ENCODE peak calls at places on chromosomes 3 and 15, in nine cellular contexts. R, V, Y, O, M, C, D, S and A are unnamed samples.

GRCh38 chr15:44670087-44670945 is 6.9 kb upstream of the SPG11 start:
- DNase-seq in R (no peak), V (no peak), Y (no peak), O (no peak), M (peak), C (no peak), D (no peak), S (no peak), A (no peak)

GRCh38 chr3:164806188-164806587 is 272.1 kb downstream of the SI start:
- DNase-seq in R (no peak), V (no peak), Y (no peak), O (no peak), M (no peak), C (no peak), D (no peak), S (peak), A (no peak)

GRCh38 chr3:160224256-160224655 is 966 bp upstream of the C3orf80 start:
- DNase-seq in R (no peak), V (no peak), Y (no peak), O (no peak), M (no peak), C (no peak), D (no peak), S (no peak), A (peak)

GRCh38 chr3:127851899-127852298 is 29.6 kb upstream of the MGLL start:
- DNase-seq in R (no peak), V (no peak), Y (no peak), O (no peak), M (no peak), C (no peak), D (no peak), S (no peak), A (no peak)

GRCh38 chr3:115208066-115208750 is 61.1 kb upstream of the ZBTB20 start:
- DNase-seq in R (no peak), V (no peak), Y (no peak), O (no peak), M (no peak), C (no peak), D (no peak), S (no peak), A (no peak)

GRCh38 chr15:97931314-97931713 is 29.2 kb upstream of the ARRDC4 start:
- DNase-seq in R (no peak), V (no peak), Y (no peak), O (no peak), M (no peak), C (no peak), D (no peak), S (no peak), A (no peak)

GRCh38 chr3:185317674-185318073 is 45.3 kb upstream of the MAP3K13 start:
- DNase-seq in R (no peak), V (no peak), Y (no peak), O (no peak), M (no peak), C (no peak), D (peak), S (peak), A (no peak)

GRCh38 chr3:149010504-149010951 is 19.2 kb downstream of the GYG1 start:
- DNase-seq in R (no peak), V (no peak), Y (no peak), O (no peak), M (no peak), C (no peak), D (peak), S (no peak), A (no peak)

GRCh38 chr3:191412764-191413163 is 48.2 kb upstream of the PYDC2 start:
- DNase-seq in R (peak), V (no peak), Y (no peak), O (no peak), M (no peak), C (no peak), D (peak), S (peak), A (no peak)

GRCh38 chr3:84825817-84826216 is 133.0 kb upstream of the CADM2 start:
- DNase-seq in R (no peak), V (no peak), Y (no peak), O (no peak), M (no peak), C (no peak), D (no peak), S (no peak), A (no peak)
- TF ChIP-seq CTCF in R (no peak), V (no peak), Y (no peak), O (no peak), M (no peak), C (no peak), D (no peak), S (no peak), A (no peak)

DNA sequence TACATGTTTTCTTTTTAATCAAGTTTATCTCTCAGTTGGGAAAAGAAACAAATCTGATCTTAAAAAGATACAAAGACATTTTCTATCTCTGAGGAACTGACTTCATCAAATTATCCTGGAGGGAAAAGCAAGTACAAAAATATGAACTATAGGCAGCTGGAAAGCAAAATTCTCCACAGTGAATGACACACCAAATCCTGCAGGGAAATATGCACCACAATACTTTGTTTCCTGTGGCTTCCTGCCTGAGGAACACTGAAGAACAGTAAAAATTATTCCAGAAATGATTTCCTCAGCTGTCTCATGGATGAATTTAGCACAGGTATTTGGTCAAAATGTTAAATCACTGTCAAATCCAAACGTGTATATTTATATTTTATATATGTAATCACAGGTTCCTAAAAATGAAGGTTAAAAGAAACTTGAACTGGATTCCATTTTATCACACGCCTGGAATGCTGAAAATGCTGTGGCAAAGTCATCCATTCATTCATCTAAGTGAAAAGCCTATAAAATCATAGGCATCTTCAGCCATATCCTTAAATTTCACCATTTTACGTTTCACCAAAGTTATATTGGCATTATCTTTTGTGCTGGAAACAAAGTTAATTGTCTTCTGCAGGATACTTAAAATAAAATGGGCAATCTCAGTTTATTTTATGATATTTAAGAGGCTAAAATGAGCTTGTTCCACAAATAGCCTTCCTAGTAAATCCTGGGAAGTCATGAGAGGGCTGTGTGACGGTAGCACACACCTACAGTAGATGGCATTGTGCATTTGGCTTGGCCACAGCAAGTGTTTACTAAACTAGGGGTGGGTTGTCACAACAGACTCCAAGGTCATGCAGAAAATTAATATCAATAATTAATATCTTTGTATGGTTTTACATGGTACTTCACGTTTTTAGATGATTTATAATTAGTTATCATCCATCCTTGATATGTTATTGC is 19.4 kb upstream of the TSC22D2 start:
- DNase-seq in R (no peak), V (no peak), Y (no peak), O (no peak), M (no peak), C (no peak), D (no peak), S (no peak), A (no peak)
- TF ChIP-seq CTCF in R (no peak), V (no peak), Y (no peak), O (no peak), M (no peak), C (no peak), D (no peak), S (no peak), A (no peak)

GRCh38 chr15:62244762-62245161 is 79.7 kb upstream of the C2CD4B start:
- DNase-seq in R (no peak), V (no peak), Y (no peak), O (no peak), M (no peak), C (no peak), D (no peak), S (no peak), A (no peak)

GRCh38 chr15:62240697-62241096 is 75.6 kb upstream of the C2CD4B start:
- DNase-seq in R (no peak), V (no peak), Y (no peak), O (no peak), M (no peak), C (no peak), D (no peak), S (no peak), A (no peak)

GRCh38 chr15:62240121-62240520 is 75.0 kb upstream of the C2CD4B start:
- DNase-seq in R (no peak), V (no peak), Y (no peak), O (no peak), M (no peak), C (no peak), D (no peak), S (no peak), A (no peak)

GRCh38 chr15:62242999-62243398 is 77.9 kb upstream of the C2CD4B start:
- DNase-seq in R (no peak), V (no peak), Y (no peak), O (no peak), M (no peak), C (no peak), D (no peak), S (no peak), A (no peak)

DNA sequence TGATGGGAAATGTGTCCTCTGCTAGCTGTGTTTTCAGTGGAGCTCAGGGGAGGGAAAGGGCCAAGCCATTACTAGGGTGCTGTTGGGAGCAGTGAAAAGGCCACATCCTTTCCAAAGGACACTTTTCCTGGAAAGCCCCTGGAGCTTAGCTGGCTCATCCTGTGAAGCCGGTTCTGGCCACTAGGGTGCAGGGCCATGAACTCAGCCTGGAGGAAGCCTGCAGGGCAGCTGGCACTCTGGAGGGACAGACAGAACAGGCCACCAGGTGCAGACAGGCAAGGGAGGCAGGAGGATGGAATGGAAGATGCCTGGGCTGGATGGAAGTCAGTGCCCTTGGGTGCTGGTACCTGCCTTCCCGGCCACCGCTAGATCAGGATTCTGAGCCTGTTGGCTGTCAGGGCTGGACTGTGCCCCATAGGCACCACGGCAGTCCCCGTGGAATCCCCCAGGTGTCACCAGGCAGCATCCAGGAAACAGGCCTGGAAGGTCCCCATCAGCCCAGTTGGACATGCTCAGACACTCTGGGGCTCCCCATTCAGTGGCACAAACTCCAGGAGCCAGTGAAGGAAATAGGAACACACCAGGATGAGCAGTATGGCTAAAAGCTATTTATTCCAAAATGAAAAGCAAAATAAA is 76.2 kb upstream of the C2CD4B start:
- DNase-seq in R (peak), V (no peak), Y (no peak), O (no peak), M (peak), C (no peak), D (peak), S (no peak), A (no peak)
- TF ChIP-seq CTCF in R (peak), V (no peak), Y (peak), O (no peak), M (peak), C (no peak), D (peak), S (peak), A (no peak)

DNA sequence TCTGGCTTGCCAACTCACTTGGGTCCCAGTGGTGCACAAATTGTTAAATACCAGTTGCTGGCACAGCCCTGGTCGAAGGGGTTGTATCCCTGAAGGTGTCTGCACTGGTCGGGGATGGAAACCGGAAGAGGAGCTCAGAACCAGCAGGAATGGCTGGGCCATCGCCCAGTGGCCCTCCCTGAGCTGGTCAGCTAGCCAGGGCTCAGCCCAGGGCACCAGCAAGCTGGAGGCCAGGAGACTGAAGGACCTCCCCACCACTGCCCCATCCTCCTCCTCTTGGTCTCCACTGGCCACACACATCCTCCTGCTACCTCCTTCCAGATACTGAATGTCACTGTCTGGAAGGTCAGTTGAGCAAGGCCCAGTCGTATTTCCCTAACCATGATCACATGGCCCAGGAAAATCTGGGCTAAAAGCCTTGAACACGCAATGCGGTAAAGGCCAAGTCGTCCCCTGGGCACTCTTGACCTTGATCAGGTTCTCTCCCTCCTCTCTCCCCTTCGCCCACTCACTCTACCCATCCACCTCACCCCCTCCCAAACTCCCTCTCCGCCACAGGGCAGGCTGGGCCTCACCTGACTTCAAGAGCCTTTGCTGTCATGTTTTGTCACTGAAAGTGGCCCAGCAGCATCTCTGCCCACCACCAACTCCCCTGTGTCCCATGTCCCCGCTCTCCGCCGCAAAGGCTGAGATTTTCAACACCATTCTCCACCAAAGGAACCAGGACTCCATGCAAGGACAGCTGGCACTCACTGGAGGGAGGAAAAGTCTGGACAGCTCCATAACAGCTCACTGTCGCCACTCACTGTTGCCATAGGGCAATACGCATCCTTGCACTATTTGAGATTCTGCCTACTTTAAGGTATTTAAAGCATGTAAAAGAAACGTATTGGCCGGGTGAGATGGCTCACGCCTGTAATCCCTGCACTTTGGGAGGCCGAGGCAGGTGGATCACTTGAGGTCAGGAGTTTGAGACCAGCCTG is 12.1 kb downstream of the ZDHHC19 start:
- DNase-seq in R (no peak), V (no peak), Y (no peak), O (no peak), M (peak), C (no peak), D (no peak), S (no peak), A (no peak)
- TF ChIP-seq CTCF in R (no peak), V (no peak), Y (peak), O (no peak), M (peak), C (no peak), D (no peak), S (peak), A (peak)

DNA sequence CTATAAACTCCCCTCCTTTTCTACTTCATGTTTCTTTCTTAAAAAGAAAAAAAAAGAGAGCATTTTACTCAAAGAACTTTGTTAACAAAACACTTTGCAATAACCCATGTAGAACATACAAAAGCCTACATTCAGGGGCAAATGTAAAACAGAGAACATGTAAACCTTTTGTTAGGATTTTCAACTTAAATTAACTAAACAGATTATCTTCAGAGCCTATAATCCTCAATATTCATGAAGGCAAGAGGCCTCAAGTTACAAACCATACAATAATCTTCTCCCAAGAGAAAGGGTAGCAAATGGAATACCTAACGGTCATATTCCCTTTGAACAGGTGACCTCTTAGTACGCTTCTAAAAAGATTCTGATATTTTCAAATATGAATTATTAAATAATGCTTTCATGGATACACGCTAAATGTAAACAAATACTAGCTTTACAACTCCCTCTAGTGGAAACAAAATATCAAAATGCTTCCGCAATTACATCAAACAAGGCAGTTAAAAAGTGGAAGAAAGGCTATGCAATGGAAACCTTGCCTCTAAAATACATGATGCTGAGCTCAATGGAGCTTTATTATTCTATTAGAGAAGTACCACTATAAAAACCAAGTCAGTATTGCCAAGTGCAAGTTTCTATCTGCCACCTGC is 9.9 kb downstream of the CEP152 start:
- DNase-seq in R (no peak), V (no peak), Y (no peak), O (no peak), M (peak), C (no peak), D (peak), S (peak), A (no peak)
- TF ChIP-seq CTCF in R (peak), V (no peak), Y (peak), O (peak), M (peak), C (peak), D (peak), S (peak), A (peak)

GRCh38 chr3:81315051-81315450 is 446.4 kb downstream of the GBE1 start:
- DNase-seq in R (no peak), V (no peak), Y (no peak), O (no peak), M (no peak), C (no peak), D (no peak), S (no peak), A (no peak)
- TF ChIP-seq CTCF in R (no peak), V (no peak), Y (no peak), O (no peak), M (no peak), C (no peak), D (no peak), S (no peak), A (no peak)

DNA sequence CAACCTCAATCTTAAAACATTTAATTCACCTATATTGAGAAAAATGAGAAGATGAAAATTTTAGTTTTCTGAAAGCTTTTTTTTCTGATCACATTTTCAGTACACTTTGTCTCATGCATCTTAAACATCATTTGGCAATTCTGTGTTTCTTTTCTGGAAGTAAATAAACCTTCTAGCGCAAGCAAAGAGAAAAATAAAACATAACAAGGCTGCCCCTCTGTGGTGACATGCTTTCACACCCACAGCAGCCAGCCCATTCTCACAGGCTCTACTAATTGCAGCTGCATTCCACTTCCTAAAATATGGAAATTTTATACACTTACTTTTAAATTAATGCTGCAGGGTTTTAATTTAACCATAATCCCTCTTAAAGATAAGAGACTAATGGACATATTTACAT is 90.0 kb downstream of the NEK10 start:
- DNase-seq in R (no peak), V (no peak), Y (no peak), O (no peak), M (no peak), C (no peak), D (peak), S (peak), A (no peak)
- TF ChIP-seq CTCF in R (no peak), V (no peak), Y (peak), O (peak), M (peak), C (no peak), D (peak), S (peak), A (no peak)

GRCh38 chr15:65028921-65029735 is at the start of gene MTFMT:
- DNase-seq in R (peak), V (peak), Y (peak), O (peak), M (peak), C (peak), D (peak), S (peak), A (peak)
- TF ChIP-seq CTCF in R (no peak), V (no peak), Y (peak), O (peak), M (no peak), C (no peak), D (peak), S (peak), A (no peak)